ENCODE peak calls at places on chromosomes 12 and 14, in four cellular contexts. S, C, N and Z are unnamed samples.

GRCh38 chr14:102046337-102047278 is 40.2 kb downstream of the HSP90AA1 start:
- DNase-seq in S (peak; percentile 28), C (peak; percentile 58), N (peak; percentile 83), Z (no peak)

GRCh38 chr14:52080817-52081755 is 12.2 kb upstream of the NID2 start:
- DNase-seq in S (peak; percentile 96), C (peak; percentile 14), N (no peak), Z (no peak)

GRCh38 chr12:5230861-5231260 is 187.2 kb downstream of the KCNA5 start:
- DNase-seq in S (no peak), C (no peak), N (no peak), Z (no peak)

GRCh38 chr12:128976120-128976519 is 122.8 kb downstream of the GLT1D1 start:
- DNase-seq in S (no peak), C (no peak), N (peak; percentile 70), Z (no peak)

GRCh38 chr14:99127651-99128167 is 144.3 kb downstream of the BCL11B start:
- DNase-seq in S (no peak), C (no peak), N (no peak), Z (no peak)

GRCh38 chr12:6294533-6295186 is 15.8 kb upstream of the PLEKHG6 start:
- DNase-seq in S (no peak), C (no peak), N (no peak), Z (no peak)

GRCh38 chr14:92039073-92039719 is 663 bp downstream of the TRIP11 start:
- DNase-seq in S (peak; percentile 70), C (peak; percentile 52), N (peak; percentile 56), Z (no peak)

GRCh38 chr14:32379447-32379846 is 50.3 kb downstream of the AKAP6 start:
- DNase-seq in S (no peak), C (no peak), N (no peak), Z (no peak)

GRCh38 chr12:76277480-76277879 is 70.7 kb downstream of the BBS10 start:
- DNase-seq in S (peak; percentile 87), C (no peak), N (no peak), Z (no peak)

GRCh38 chr12:22525426-22525825 is 18.9 kb downstream of the C2CD5 start:
- DNase-seq in S (peak; percentile 50), C (no peak), N (no peak), Z (no peak)

GRCh38 chr12:27478949-27479348 is 32.4 kb downstream of the SMCO2 start:
- DNase-seq in S (no peak), C (no peak), N (no peak), Z (no peak)

GRCh38 chr14:75084513-75084912 is 15.1 kb downstream of the ZC2HC1C start:
- DNase-seq in S (no peak), C (no peak), N (no peak), Z (no peak)

GRCh38 chr12:3273409-3273853 is 196.3 kb downstream of the TSPAN9 start:
- DNase-seq in S (peak; percentile 49), C (peak; percentile 29), N (no peak), Z (no peak)
- TF ChIP-seq ELK1 in S (no peak), C (no peak), N (no peak), Z (no peak)

GRCh38 chr12:59087077-59087673 is 166.9 kb upstream of the LRIG3 start:
- DNase-seq in S (peak; percentile 39), C (no peak), N (no peak), Z (no peak)
- TF ChIP-seq RCOR1 in S (no peak), C (no peak), N (no peak), Z (no peak)

GRCh38 chr12:8697120-8697475 is 693 bp upstream of the RIMKLB start:
- DNase-seq in S (peak; percentile 27), C (no peak), N (peak; percentile 50), Z (no peak)
- TF ChIP-seq ELK1 in S (no peak), C (no peak), N (no peak), Z (no peak)

GRCh38 chr12:113242018-113242418 is 20.8 kb downstream of the TPCN1 start:
- DNase-seq in S (no peak), C (no peak), N (no peak), Z (no peak)

GRCh38 chr12:113239288-113239771 is 18.1 kb downstream of the TPCN1 start:
- DNase-seq in S (no peak), C (no peak), N (no peak), Z (no peak)

GRCh38 chr12:113239811-113240331 is 18.6 kb downstream of the TPCN1 start:
- DNase-seq in S (no peak), C (no peak), N (no peak), Z (no peak)

GRCh38 chr12:113241191-113242017 is 20.1 kb downstream of the TPCN1 start:
- DNase-seq in S (peak; percentile 96), C (no peak), N (no peak), Z (no peak)

DNA sequence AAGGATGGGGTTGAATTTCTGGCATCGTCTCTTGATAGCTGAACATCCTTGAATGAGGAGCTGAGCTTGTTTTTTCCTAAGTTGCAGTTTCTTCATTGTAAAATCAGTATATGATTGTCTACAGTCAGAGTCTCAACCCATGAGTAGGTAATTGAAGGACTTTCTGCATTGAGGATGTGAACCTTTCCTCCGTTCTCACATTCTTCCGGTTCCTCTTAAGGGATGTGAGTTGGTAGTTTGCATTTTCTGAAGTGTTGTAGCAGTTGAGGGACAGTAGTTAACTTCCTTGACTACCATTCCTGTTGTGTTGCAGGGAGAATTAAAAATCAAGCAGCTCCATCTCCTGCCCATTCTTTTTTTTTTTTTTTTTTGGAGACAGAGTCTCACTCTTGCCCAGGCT is 19.1 kb downstream of the TPCN1 start:
- DNase-seq in S (no peak), C (no peak), N (no peak), Z (no peak)
- TF ChIP-seq RCOR1 in S (no peak), C (no peak), N (no peak), Z (no peak)